ENCODE peak calls at places on chromosomes 3 and 15, in eight cellular contexts. J is AG04450, P is astrocyte of the spinal cord, F is right atrium auricular region, C is K562, S is testis, T is lower leg skin, U is HL-60. V is an unnamed sample.

GRCh38 chr3:13104511-13104910 is 31.3 kb upstream of the IQSEC1 start:
- DNase-seq in P (no peak), U (no peak), T (no peak), J (no peak), S (no peak), C (no peak), F (no peak), V (no peak)

GRCh38 chr3:137259089-137259488 is 301.3 kb downstream of the IL20RB start:
- DNase-seq in C (no peak), P (no peak), F (no peak), T (no peak), U (no peak), J (no peak), S (no peak), V (no peak)

GRCh38 chr3:184176377-184177330 is 2.0 kb downstream of the AP2M1 start:
- DNase-seq in S (peak; percentile 68), J (peak; percentile 88), T (peak; percentile 60), C (peak; percentile 56), U (no peak), P (peak; percentile 98), F (peak; percentile 87), V (peak; percentile 77)

GRCh38 chr3:157467165-157467564 is 30.5 kb downstream of the PTX3 start:
- DNase-seq in F (no peak), U (no peak), P (peak; percentile 41), C (no peak), J (no peak), S (no peak), T (no peak), V (no peak)

GRCh38 chr15:65885668-65886218 is 16.5 kb downstream of the RAB11A start:
- DNase-seq in S (no peak), U (no peak), F (no peak), P (no peak), C (no peak), J (no peak), T (no peak), V (no peak)

GRCh38 chr3:27311400-27311799 is 57.8 kb downstream of the NEK10 start:
- DNase-seq in T (no peak), J (peak; percentile 70), U (no peak), P (peak; percentile 94), F (no peak), C (no peak), S (no peak), V (peak; percentile 94)

GRCh38 chr3:124398594-124398993 is 331.7 kb upstream of the UMPS start:
- DNase-seq in T (no peak), F (no peak), U (no peak), J (no peak), P (no peak), C (no peak), S (no peak), V (no peak)

GRCh38 chr15:62809106-62809967 is 233.2 kb upstream of the TPM1 start:
- DNase-seq in S (no peak), T (no peak), U (no peak), J (peak; percentile 46), C (no peak), F (no peak), P (peak; percentile 58), V (peak; percentile 36)

GRCh38 chr3:141928626-141929270 is 52.3 kb downstream of the ATP1B3 start:
- DNase-seq in U (no peak), T (peak; percentile 12), P (no peak), F (peak; percentile 55), J (no peak), C (no peak), S (no peak), V (no peak)

GRCh38 chr15:85750319-85750806 is 44.4 kb downstream of the KLHL25 start:
- DNase-seq in P (peak; percentile 62), F (peak; percentile 84), T (no peak), J (no peak), S (peak; percentile 92), U (no peak), C (no peak), V (no peak)

GRCh38 chr15:59993950-59994401 is 10.1 kb upstream of the FOXB1 start:
- DNase-seq in S (no peak), P (no peak), C (no peak), U (no peak), F (no peak), J (no peak), T (no peak), V (no peak)

GRCh38 chr15:80953953-80954778 is 35.5 kb downstream of the MESD start:
- DNase-seq in U (no peak), T (no peak), P (no peak), C (no peak), J (no peak), F (peak; percentile 18), S (no peak), V (no peak)

GRCh38 chr15:68387288-68388143 is 44.4 kb downstream of the ITGA11 start:
- DNase-seq in P (no peak), T (no peak), C (no peak), F (peak; percentile 36), S (no peak), J (peak; percentile 24), U (no peak), V (no peak)

GRCh38 chr15:97502038-97502437 is 458.5 kb upstream of the ARRDC4 start:
- DNase-seq in T (no peak), S (no peak), C (no peak), U (no peak), J (no peak), P (peak; percentile 39), F (no peak), V (no peak)

GRCh38 chr15:47820047-47820779 is 102.9 kb downstream of the SEMA6D start:
- DNase-seq in U (no peak), S (no peak), P (no peak), C (no peak), T (no peak), J (no peak), F (no peak), V (no peak)

GRCh38 chr15:69160976-69161877 is 792 bp downstream of the GLCE start:
- DNase-seq in F (no peak), T (no peak), C (peak; percentile 21), J (no peak), P (peak; percentile 29), S (peak; percentile 66), U (no peak), V (no peak)

GRCh38 chr3:148815736-148816135 is 11.9 kb upstream of the CPB1 start:
- DNase-seq in S (no peak), F (no peak), P (no peak), T (no peak), J (no peak), C (no peak), U (no peak), V (no peak)

GRCh38 chr3:126126811-126127431 is 43.0 kb upstream of the SLC41A3 start:
- DNase-seq in J (no peak), P (no peak), F (no peak), T (no peak), U (no peak), C (no peak), S (no peak), V (no peak)

GRCh38 chr3:41464401-41464800 is 265.1 kb downstream of the CTNNB1 start:
- DNase-seq in F (no peak), T (no peak), J (no peak), U (no peak), S (no peak), C (no peak), P (no peak), V (no peak)

GRCh38 chr3:130992344-130992743 is 34.3 kb downstream of the ASTE1 start:
- DNase-seq in J (no peak), C (no peak), P (no peak), S (no peak), U (no peak), T (no peak), F (no peak), V (no peak)

DNA sequence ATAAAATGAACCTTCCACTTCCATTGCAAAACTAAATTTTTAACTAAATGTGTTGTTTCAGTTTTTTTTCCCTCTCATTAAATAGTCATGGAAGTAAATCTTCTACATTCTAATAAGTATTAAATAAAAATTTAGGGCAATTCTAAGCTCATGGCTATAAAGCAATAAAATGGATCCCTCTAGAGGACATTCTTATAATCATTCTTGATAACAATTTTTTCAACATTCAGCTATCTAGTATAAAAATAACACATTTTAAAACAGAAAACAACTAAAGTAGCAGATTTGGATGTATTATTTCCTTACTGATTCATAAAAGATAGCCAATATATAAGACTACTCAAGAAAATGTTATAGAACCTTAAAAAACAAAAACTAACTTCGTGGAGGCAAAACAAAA is 393.1 kb downstream of the PLOD2 start:
- DNase-seq in F (no peak), S (no peak), T (no peak), C (no peak), U (no peak), P (peak; percentile 27), J (no peak), V (no peak)
- TF ChIP-seq CTCF in F (peak; percentile 46), S (peak; percentile 34), T (no peak), C (no peak), U (no peak), P (peak; percentile 26), J (peak; percentile 39), V (no peak)

GRCh38 chr3:194104041-194104751 is 31.8 kb upstream of the HES1 start:
- DNase-seq in J (no peak), T (no peak), U (peak; percentile 47), P (no peak), F (no peak), C (no peak), S (no peak), V (no peak)
- H3K4me3 ChIP-seq in J (no peak overlapping the region), T (no peak overlapping the region), U (no peak overlapping the region), P (no peak overlapping the region), F (no peak overlapping the region), C (no peak overlapping the region), S (no peak overlapping the region), V (no peak overlapping the region)

GRCh38 chr3:163476179-163476578 is 1602.1 kb downstream of the SI start:
- DNase-seq in F (no peak), U (no peak), S (no peak), T (no peak), C (no peak), J (no peak), P (peak; percentile 2), V (no peak)
- TF ChIP-seq CTCF in F (no peak), U (no peak), S (no peak), T (no peak), C (no peak), J (no peak), P (peak; percentile 12), V (no peak)

GRCh38 chr15:92619380-92620101 is 36.0 kb downstream of the FAM174B start:
- DNase-seq in J (peak; percentile 37), T (no peak), F (no peak), C (no peak), U (no peak), P (peak; percentile 58), S (peak; percentile 39), V (peak; percentile 19)

GRCh38 chr15:92625297-92625980 is 30.1 kb downstream of the FAM174B start:
- DNase-seq in F (no peak), S (no peak), U (no peak), J (peak; percentile 16), T (no peak), C (no peak), P (peak; percentile 86), V (no peak)

GRCh38 chr15:92623435-92623834 is 32.1 kb downstream of the FAM174B start:
- DNase-seq in P (no peak), J (no peak), U (no peak), T (no peak), F (no peak), S (no peak), C (no peak), V (no peak)

GRCh38 chr15:92624401-92624991 is 31.1 kb downstream of the FAM174B start:
- DNase-seq in J (no peak), S (peak; percentile 62), F (no peak), C (no peak), T (peak; percentile 61), P (peak; percentile 41), U (no peak), V (no peak)

GRCh38 chr15:92621972-92622533 is 33.5 kb downstream of the FAM174B start:
- DNase-seq in J (no peak), T (no peak), S (no peak), P (no peak), U (no peak), C (no peak), F (no peak), V (no peak)
- H3K4me3 ChIP-seq in J (no peak overlapping the region), T (no peak overlapping the region), S (no peak overlapping the region), P (no peak overlapping the region), U (no peak overlapping the region), C (no peak overlapping the region), F (no peak overlapping the region), V (no peak overlapping the region)